ENCODE peak calls at places on chromosomes 13 and 19, in four cellular contexts. One of them, this sample, is unnamed.
A peak's percentile ranks its signal among the peaks of the same experiment; 100 is the strongest.

GRCh38 chr13:99371956-99372355 is 64.8 kb upstream of the GPR183 start:
- DNase-seq in foreskin keratinocyte: no peak
- DNase-seq in neuronal stem cell: no peak
- DNase-seq in WERI-Rb-1: peak; percentile 5
- DNase-seq in this sample: no peak

GRCh38 chr13:111486801-111487200 is 166.4 kb downstream of the TEX29 start:
- DNase-seq in foreskin keratinocyte: no peak
- DNase-seq in neuronal stem cell: no peak
- DNase-seq in WERI-Rb-1: no peak
- DNase-seq in this sample: no peak

GRCh38 chr13:69044629-69045028 is 1063.0 kb upstream of the ATXN8OS start:
- DNase-seq in foreskin keratinocyte: no peak
- DNase-seq in neuronal stem cell: no peak
- DNase-seq in WERI-Rb-1: no peak
- DNase-seq in this sample: no peak

GRCh38 chr13:47539317-47539716 is 461.8 kb downstream of the SUCLA2 start:
- DNase-seq in foreskin keratinocyte: no peak
- DNase-seq in neuronal stem cell: no peak
- DNase-seq in WERI-Rb-1: no peak
- DNase-seq in this sample: no peak

GRCh38 chr13:46552888-46553520 is at the start of gene LRCH1:
- DNase-seq in foreskin keratinocyte: peak; percentile 77
- DNase-seq in neuronal stem cell: peak; percentile 77
- DNase-seq in WERI-Rb-1: peak; percentile 96
- DNase-seq in this sample: no peak

GRCh38 chr19:18634612-18635290 is 2.1 kb upstream of the KLHL26 start:
- DNase-seq in foreskin keratinocyte: peak; percentile 54
- DNase-seq in neuronal stem cell: no peak
- DNase-seq in WERI-Rb-1: no peak
- DNase-seq in this sample: no peak

GRCh38 chr13:47327856-47328255 is 431.0 kb upstream of the HTR2A start:
- DNase-seq in foreskin keratinocyte: no peak
- DNase-seq in neuronal stem cell: no peak
- DNase-seq in WERI-Rb-1: no peak
- DNase-seq in this sample: no peak

GRCh38 chr19:16368385-16369305 is 44.0 kb downstream of the KLF2 start:
- DNase-seq in foreskin keratinocyte: no peak
- DNase-seq in neuronal stem cell: no peak
- DNase-seq in WERI-Rb-1: no peak
- DNase-seq in this sample: no peak

GRCh38 chr13:29924482-29924884 is 74.1 kb upstream of the UBL3 start:
- DNase-seq in foreskin keratinocyte: peak; percentile 90
- DNase-seq in neuronal stem cell: no peak
- DNase-seq in WERI-Rb-1: no peak
- DNase-seq in this sample: no peak

GRCh38 chr19:5985098-5985783 is 7.3 kb upstream of the RANBP3 start:
- DNase-seq in foreskin keratinocyte: peak; percentile 65
- DNase-seq in neuronal stem cell: no peak
- DNase-seq in WERI-Rb-1: no peak
- DNase-seq in this sample: no peak

GRCh38 chr13:97125051-97125809 is 96.9 kb upstream of the MBNL2 start:
- DNase-seq in foreskin keratinocyte: peak; percentile 88
- DNase-seq in neuronal stem cell: no peak
- DNase-seq in WERI-Rb-1: peak; percentile 97
- DNase-seq in this sample: peak; percentile 80

GRCh38 chr13:114079601-114080536 is 52.6 kb downstream of the RASA3 start:
- DNase-seq in foreskin keratinocyte: no peak
- DNase-seq in neuronal stem cell: no peak
- DNase-seq in WERI-Rb-1: no peak
- DNase-seq in this sample: no peak

GRCh38 chr19:343941-344624 is 513 bp downstream of the MIER2 start:
- DNase-seq in foreskin keratinocyte: no peak
- DNase-seq in neuronal stem cell: peak; percentile 39
- DNase-seq in WERI-Rb-1: peak; percentile 25
- DNase-seq in this sample: no peak

GRCh38 chr19:6226444-6227155 is 53.2 kb downstream of the MLLT1 start:
- DNase-seq in foreskin keratinocyte: no peak
- DNase-seq in neuronal stem cell: no peak
- DNase-seq in WERI-Rb-1: no peak
- DNase-seq in this sample: no peak

GRCh38 chr13:39688278-39688677 is 32.8 kb downstream of the COG6 start:
- DNase-seq in foreskin keratinocyte: no peak
- DNase-seq in neuronal stem cell: no peak
- DNase-seq in WERI-Rb-1: no peak
- DNase-seq in this sample: no peak

GRCh38 chr13:59452189-59452588 is 711.5 kb downstream of the DIAPH3 start:
- DNase-seq in foreskin keratinocyte: no peak
- DNase-seq in neuronal stem cell: no peak
- DNase-seq in WERI-Rb-1: peak; percentile 37
- DNase-seq in this sample: no peak

GRCh38 chr13:72960114-72960513 is 98.7 kb upstream of the KLF5 start:
- DNase-seq in foreskin keratinocyte: no peak
- DNase-seq in neuronal stem cell: no peak
- DNase-seq in WERI-Rb-1: no peak
- DNase-seq in this sample: no peak

GRCh38 chr13:52599853-52600603 is 42.2 kb upstream of the HNRNPA1L2 start:
- DNase-seq in foreskin keratinocyte: no peak
- DNase-seq in neuronal stem cell: no peak
- DNase-seq in WERI-Rb-1: peak; percentile 34
- DNase-seq in this sample: no peak

GRCh38 chr13:47794963-47795362 is 206.1 kb downstream of the SUCLA2 start:
- DNase-seq in foreskin keratinocyte: no peak
- DNase-seq in neuronal stem cell: no peak
- DNase-seq in WERI-Rb-1: no peak
- DNase-seq in this sample: no peak

GRCh38 chr13:37194428-37194861 is 89.0 kb upstream of the CSNK1A1L start:
- DNase-seq in foreskin keratinocyte: peak; percentile 94
- DNase-seq in neuronal stem cell: no peak
- DNase-seq in WERI-Rb-1: no peak
- DNase-seq in this sample: peak; percentile 72

GRCh38 chr19:11964496-11964857 is 363 bp upstream of the ZNF763 start:
- DNase-seq in foreskin keratinocyte: no peak
- DNase-seq in neuronal stem cell: no peak
- DNase-seq in WERI-Rb-1: peak; percentile 72
- DNase-seq in this sample: no peak

DNA sequence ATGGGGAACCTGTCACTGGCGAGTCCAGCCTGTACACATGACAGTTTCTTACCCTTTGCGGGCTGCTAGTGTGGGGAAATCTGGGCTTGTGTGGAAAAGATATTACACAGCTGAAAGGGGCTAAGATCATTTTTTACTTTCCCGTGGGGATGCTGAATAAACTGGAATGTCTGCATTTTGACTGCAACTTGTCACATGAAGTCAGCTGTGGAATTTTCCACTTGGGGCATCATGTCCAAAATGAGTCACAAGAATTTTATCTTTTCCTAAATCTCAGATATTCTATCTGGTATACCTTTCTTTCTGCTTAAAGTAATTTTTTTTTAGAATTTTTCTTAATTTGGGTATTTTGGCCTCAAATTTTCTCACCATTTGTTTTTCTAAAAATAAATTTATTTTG is 170.4 kb downstream of the IRS2 start:
- DNase-seq in foreskin keratinocyte: no peak
- DNase-seq in neuronal stem cell: no peak
- DNase-seq in WERI-Rb-1: no peak
- DNase-seq in this sample: no peak
- H3K27ac ChIP-seq in foreskin keratinocyte: no peak overlapping the region
- H3K27ac ChIP-seq in neuronal stem cell: no peak overlapping the region
- H3K27ac ChIP-seq in WERI-Rb-1: no peak overlapping the region
- H3K27ac ChIP-seq in this sample: no peak overlapping the region

GRCh38 chr13:33205224-33205623 is 80.3 kb downstream of the STARD13 start:
- DNase-seq in foreskin keratinocyte: no peak
- DNase-seq in neuronal stem cell: no peak
- DNase-seq in WERI-Rb-1: no peak
- DNase-seq in this sample: no peak
- H3K27ac ChIP-seq in foreskin keratinocyte: no peak overlapping the region
- H3K27ac ChIP-seq in neuronal stem cell: no peak overlapping the region
- H3K27ac ChIP-seq in WERI-Rb-1: no peak overlapping the region
- H3K27ac ChIP-seq in this sample: no peak overlapping the region

GRCh38 chr19:40342644-40343311 is 5.4 kb downstream of the C19orf47 start:
- DNase-seq in foreskin keratinocyte: no peak
- DNase-seq in neuronal stem cell: no peak
- DNase-seq in WERI-Rb-1: no peak
- DNase-seq in this sample: no peak
- H3K27ac ChIP-seq in foreskin keratinocyte: no peak overlapping the region
- H3K27ac ChIP-seq in neuronal stem cell: no peak overlapping the region
- H3K27ac ChIP-seq in WERI-Rb-1: no peak overlapping the region
- H3K27ac ChIP-seq in this sample: peak overlapping the region; percentile 74

GRCh38 chr13:91399189-91400093 is 1.0 kb downstream of the GPC5 start:
- DNase-seq in foreskin keratinocyte: no peak
- DNase-seq in neuronal stem cell: no peak
- DNase-seq in WERI-Rb-1: no peak
- DNase-seq in this sample: no peak

GRCh38 chr13:91401916-91402315 is 3.5 kb downstream of the GPC5 start:
- DNase-seq in foreskin keratinocyte: no peak
- DNase-seq in neuronal stem cell: no peak
- DNase-seq in WERI-Rb-1: no peak
- DNase-seq in this sample: no peak

GRCh38 chr13:91397595-91397994 is 826 bp upstream of the GPC5 start:
- DNase-seq in foreskin keratinocyte: no peak
- DNase-seq in neuronal stem cell: no peak
- DNase-seq in WERI-Rb-1: no peak
- DNase-seq in this sample: no peak

GRCh38 chr13:91400094-91400462 is 1.7 kb downstream of the GPC5 start:
- DNase-seq in foreskin keratinocyte: no peak
- DNase-seq in neuronal stem cell: no peak
- DNase-seq in WERI-Rb-1: no peak
- DNase-seq in this sample: no peak

GRCh38 chr13:91398413-91399188 is at the start of gene GPC5:
- DNase-seq in foreskin keratinocyte: peak; percentile 46
- DNase-seq in neuronal stem cell: peak; percentile 69
- DNase-seq in WERI-Rb-1: peak; percentile 92
- DNase-seq in this sample: no peak
- H3K27ac ChIP-seq in foreskin keratinocyte: no peak within 1 kb of the TSS
- H3K27ac ChIP-seq in neuronal stem cell: no peak within 1 kb of the TSS
- H3K27ac ChIP-seq in WERI-Rb-1: no peak within 1 kb of the TSS
- H3K27ac ChIP-seq in this sample: no peak within 1 kb of the TSS